ENCODE peak calls at places on chromosome 18, in nine cellular contexts. Q is stimulated activated CD4-positive, alpha-beta T cell treated with anti-CD3 and anti-CD28 coated beads, Interleukin-12 subunit alpha, Interleukin-12 subunit beta, amount 100 ng/mL, for 48 hours; G is activated T-cell treated with anti-CD3 and anti-CD28 coated beads, Interleukin-2, amount 50 U/mL, for 72 hours; Y is amniotic stem cell; A is HFFc6; M is activated CD4-positive, alpha-beta T cell treated with anti-CD3 and anti-CD28 coated beads, Interleukin-2, amount 50 U/mL, for 24 hours; S is hypothalamus; T is CD4-positive, alpha-beta T cell; J is iris pigment epithelial cell. O is an unnamed sample.

GRCh38 chr18:76443519-76444435 is 51.3 kb downstream of the ZNF516 start:
- DNase-seq in A (no peak), T (no peak), G (no peak), Y (no peak), M (no peak), S (no peak), J (no peak), Q (no peak), O (no peak)

GRCh38 chr18:80159713-80160636 is 50.9 kb downstream of the ADNP2 start:
- DNase-seq in J (peak), G (peak), A (no peak), T (no peak), M (no peak), S (no peak), Q (no peak), Y (no peak), O (no peak)

GRCh38 chr18:2846638-2847340 is at the start of gene EMILIN2:
- DNase-seq in J (peak), T (peak), S (no peak), Y (no peak), A (no peak), M (no peak), Q (no peak), G (peak), O (peak)

GRCh38 chr18:58045265-58046086 is 1.4 kb downstream of the NEDD4L start:
- DNase-seq in M (peak), G (peak), T (no peak), S (peak), Y (peak), A (no peak), J (peak), Q (peak), O (peak)

GRCh38 chr18:44520981-44521672 is 159.6 kb upstream of the SETBP1 start:
- DNase-seq in Q (no peak), Y (no peak), G (no peak), S (no peak), T (no peak), A (no peak), J (peak), M (no peak), O (no peak)

GRCh38 chr18:9707381-9708056 is 582 bp upstream of the RAB31 start:
- DNase-seq in J (peak), S (no peak), T (no peak), M (no peak), A (no peak), Y (no peak), G (no peak), Q (no peak), O (no peak)

GRCh38 chr18:51157215-51157614 is 40.3 kb downstream of the MEX3C start:
- DNase-seq in S (no peak), T (no peak), J (no peak), Q (no peak), G (no peak), A (no peak), Y (no peak), M (no peak), O (no peak)

GRCh38 chr18:8380006-8380405 is 229.2 kb upstream of the RAB12 start:
- DNase-seq in S (no peak), A (no peak), J (no peak), T (no peak), Y (no peak), M (no peak), Q (no peak), G (no peak), O (no peak)

GRCh38 chr18:45282101-45282812 is 333.0 kb upstream of the SLC14A2 start:
- DNase-seq in J (no peak), Y (no peak), Q (no peak), M (no peak), T (no peak), S (no peak), G (no peak), A (no peak), O (no peak)

GRCh38 chr18:11937874-11938478 is 29.9 kb upstream of the MPPE1 start:
- DNase-seq in T (peak), S (no peak), J (peak), G (peak), Y (peak), Q (peak), M (peak), A (peak), O (peak)

GRCh38 chr18:79540161-79540913 is 139.3 kb upstream of the CTDP1 start:
- DNase-seq in M (no peak), Y (no peak), T (no peak), J (no peak), G (no peak), A (no peak), Q (no peak), S (no peak), O (no peak)

GRCh38 chr18:79923896-79924585 is 27.4 kb downstream of the SLC66A2 start:
- DNase-seq in S (no peak), T (no peak), Q (no peak), Y (no peak), M (no peak), G (no peak), J (no peak), A (no peak), O (no peak)

GRCh38 chr18:76989647-76990190 is 142.9 kb downstream of the MBP start:
- DNase-seq in G (no peak), Y (no peak), J (no peak), A (no peak), S (no peak), M (no peak), T (no peak), Q (no peak), O (no peak)

GRCh38 chr18:45540146-45540545 is 75.1 kb upstream of the SLC14A2 start:
- DNase-seq in M (no peak), S (no peak), G (no peak), Y (no peak), J (no peak), Q (no peak), T (no peak), A (no peak), O (no peak)

GRCh38 chr18:9613550-9614400 is 584 bp downstream of the PPP4R1 start:
- DNase-seq in Q (no peak), G (peak), J (peak), M (peak), T (peak), Y (no peak), A (peak), S (peak), O (peak)

GRCh38 chr18:48619501-48619900 is 80.7 kb downstream of the CTIF start:
- DNase-seq in A (no peak), Y (no peak), S (no peak), J (no peak), Q (no peak), G (no peak), M (no peak), T (no peak), O (no peak)

GRCh38 chr18:74062037-74062436 is 85.6 kb downstream of the FBXO15 start:
- DNase-seq in M (no peak), Y (no peak), A (no peak), Q (no peak), G (no peak), J (no peak), T (no peak), S (no peak), O (no peak)

GRCh38 chr18:33987206-33987605 is 237.5 kb downstream of the NOL4 start:
- DNase-seq in Y (no peak), J (no peak), A (no peak), G (no peak), T (no peak), Q (no peak), M (no peak), S (no peak), O (no peak)

GRCh38 chr18:38563396-38563980 is 997.9 kb upstream of the CELF4 start:
- DNase-seq in Y (no peak), Q (no peak), G (no peak), S (no peak), J (no peak), M (no peak), T (no peak), A (no peak), O (no peak)

GRCh38 chr18:22503803-22504202 is 86.1 kb upstream of the CTAGE1 start:
- DNase-seq in J (no peak), Y (peak), M (no peak), Q (no peak), S (no peak), G (no peak), T (no peak), A (peak), O (no peak)

GRCh38 chr18:27715751-27716150 is 461.2 kb downstream of the CDH2 start:
- DNase-seq in Q (no peak), Y (no peak), M (no peak), A (peak), J (peak), S (no peak), G (no peak), T (no peak), O (no peak)

GRCh38 chr18:48608581-48608980 is 69.8 kb downstream of the CTIF start:
- DNase-seq in S (no peak), Q (no peak), T (no peak), Y (no peak), M (no peak), A (no peak), G (no peak), J (no peak), O (no peak)

GRCh38 chr18:23228102-23229051 is 93.1 kb downstream of the CABLES1 start:
- DNase-seq in S (no peak), G (peak), M (no peak), J (peak), Q (no peak), Y (no peak), A (no peak), T (no peak), O (no peak)

GRCh38 chr18:635171-635570 is 22.3 kb upstream of the TYMS start:
- DNase-seq in G (no peak), M (no peak), Y (no peak), J (no peak), A (no peak), S (no peak), Q (no peak), T (no peak), O (no peak)

GRCh38 chr18:63342206-63342605 is 22.6 kb upstream of the BCL2 start:
- DNase-seq in G (peak), A (no peak), Y (no peak), T (no peak), Q (no peak), J (peak), M (no peak), S (no peak), O (no peak)

GRCh38 chr18:79988925-79989361 is 580 bp upstream of the TXNL4A start:
- DNase-seq in T (no peak), M (no peak), A (peak), G (no peak), J (peak), S (no peak), Q (no peak), Y (no peak), O (no peak)

GRCh38 chr18:7459851-7460774 is 107.0 kb upstream of the PTPRM start:
- DNase-seq in G (no peak), Q (no peak), A (no peak), S (peak), T (no peak), J (peak), Y (no peak), M (no peak), O (no peak)

GRCh38 chr18:22324191-22325131 is 93.3 kb downstream of the CTAGE1 start:
- DNase-seq in Y (no peak), Q (no peak), A (no peak), G (no peak), M (no peak), J (peak), T (no peak), S (no peak), O (no peak)

GRCh38 chr18:36850527-36851201 is 21.7 kb downstream of the KIAA1328 start:
- DNase-seq in A (peak), S (no peak), J (peak), Q (no peak), M (no peak), Y (peak), T (no peak), G (no peak), O (no peak)

GRCh38 chr18:8685141-8685913 is 20.0 kb upstream of the MTCL1 start:
- DNase-seq in Y (no peak), G (no peak), A (no peak), M (no peak), T (no peak), J (peak), Q (no peak), S (no peak), O (no peak)

GRCh38 chr18:59114160-59114559 is 25.5 kb upstream of the SEC11C start:
- DNase-seq in J (peak), G (no peak), S (no peak), Q (no peak), T (no peak), Y (no peak), A (no peak), M (no peak), O (no peak)

GRCh38 chr18:23259701-23260661 is 124.7 kb downstream of the CABLES1 start:
- DNase-seq in J (peak), S (no peak), M (no peak), A (peak), Y (peak), T (no peak), G (peak), Q (no peak), O (peak)

GRCh38 chr18:66616523-66616983 is 12.7 kb upstream of the CDH19 start:
- DNase-seq in T (no peak), Y (no peak), J (peak), S (peak), G (no peak), A (no peak), M (no peak), Q (no peak), O (no peak)

GRCh38 chr18:40215981-40216380 is 1739.1 kb upstream of the PIK3C3 start:
- DNase-seq in A (no peak), S (no peak), Y (no peak), T (no peak), Q (no peak), G (no peak), M (no peak), J (no peak), O (no peak)

GRCh38 chr18:23938046-23938756 is 76.4 kb upstream of the TTC39C start:
- DNase-seq in S (no peak), Q (no peak), T (no peak), G (peak), M (no peak), Y (no peak), A (no peak), J (no peak), O (peak)